ENCODE peak calls at places on chromosome 12, in five cellular contexts. U is AG04450, K is A673, F is epithelial cell of esophagus, E is OCI-LY7. R is an unnamed sample.

GRCh38 chr12:69405466-69405865 is 45.9 kb downstream of the YEATS4 start:
- DNase-seq in U (peak), K (peak), F (peak), E (no peak), R (no peak)

GRCh38 chr12:122646568-122647220 is 56.5 kb downstream of the HCAR2 start:
- DNase-seq in U (peak), K (no peak), F (peak), E (peak), R (peak)

GRCh38 chr12:132579747-132580146 is 30.6 kb downstream of the LRCOL1 start:
- DNase-seq in U (no peak), K (no peak), F (no peak), E (no peak), R (no peak)

GRCh38 chr12:119444462-119445044 is 110.0 kb downstream of the CCDC60 start:
- DNase-seq in U (no peak), K (peak), F (peak), E (peak), R (peak)

GRCh38 chr12:6278439-6279255 is 31.8 kb upstream of the PLEKHG6 start:
- DNase-seq in U (no peak), K (peak), F (peak), E (peak), R (peak)

GRCh38 chr12:120175062-120175461 is 19.5 kb downstream of the GCN1 start:
- DNase-seq in U (no peak), K (no peak), F (no peak), E (peak), R (no peak)

GRCh38 chr12:120528861-120529525 is at the start of gene COQ5:
- DNase-seq in U (peak), K (peak), F (peak), E (peak), R (peak)

GRCh38 chr12:25972783-25973182 is 14.3 kb downstream of the RASSF8 start:
- DNase-seq in U (no peak), K (no peak), F (peak), E (no peak), R (no peak)

GRCh38 chr12:50066402-50066801 is 9.0 kb downstream of the ASIC1 start:
- DNase-seq in U (peak), K (no peak), F (peak), E (no peak), R (no peak)

GRCh38 chr12:133130808-133131128 is 341 bp downstream of the ZNF10 start:
- DNase-seq in U (no peak), K (no peak), F (no peak), E (no peak), R (peak)

GRCh38 chr12:14261096-14261495 is 104.4 kb upstream of the ATF7IP start:
- DNase-seq in U (no peak), K (no peak), F (no peak), E (no peak), R (no peak)

GRCh38 chr12:3071107-3071506 is 6.1 kb upstream of the TSPAN9 start:
- DNase-seq in U (no peak), K (no peak), F (no peak), E (no peak), R (no peak)

GRCh38 chr12:123231931-123232330 is 1.0 kb downstream of the MPHOSPH9 start:
- DNase-seq in U (no peak), K (no peak), F (no peak), E (peak), R (no peak)

GRCh38 chr12:96425321-96425720 is 25.1 kb upstream of the CDK17 start:
- DNase-seq in U (peak), K (no peak), F (peak), E (no peak), R (peak)

GRCh38 chr12:21248679-21249078 is 86.0 kb downstream of the SLCO1A2 start:
- DNase-seq in U (no peak), K (peak), F (peak), E (peak), R (no peak)

GRCh38 chr12:23751641-23752040 is 197.8 kb downstream of the SOX5 start:
- DNase-seq in U (no peak), K (no peak), F (no peak), E (no peak), R (no peak)

GRCh38 chr12:50579757-50580267 is 75.0 kb downstream of the DIP2B start:
- DNase-seq in U (no peak), K (no peak), F (peak), E (peak), R (peak)

GRCh38 chr12:124520258-124520657 is 47.2 kb downstream of the NCOR2 start:
- DNase-seq in U (no peak), K (no peak), F (peak), E (no peak), R (no peak)

GRCh38 chr12:14771651-14772137 is 31.6 kb downstream of the WBP11 start:
- DNase-seq in U (no peak), K (peak), F (no peak), E (peak), R (peak)

GRCh38 chr12:52347016-52347415 is 20.3 kb downstream of the KRT85 start:
- DNase-seq in U (no peak), K (no peak), F (no peak), E (no peak), R (no peak)

GRCh38 chr12:111410229-111411186 is 4.8 kb downstream of the SH2B3 start:
- DNase-seq in U (no peak), K (peak), F (no peak), E (no peak), R (no peak)

GRCh38 chr12:55974308-55974724 is 438 bp downstream of the RAB5B start:
- DNase-seq in U (no peak), K (peak), F (peak), E (peak), R (peak)

GRCh38 chr12:122517877-122518276 is 8.9 kb downstream of the RSRC2 start:
- DNase-seq in U (peak), K (peak), F (peak), E (no peak), R (no peak)

DNA sequence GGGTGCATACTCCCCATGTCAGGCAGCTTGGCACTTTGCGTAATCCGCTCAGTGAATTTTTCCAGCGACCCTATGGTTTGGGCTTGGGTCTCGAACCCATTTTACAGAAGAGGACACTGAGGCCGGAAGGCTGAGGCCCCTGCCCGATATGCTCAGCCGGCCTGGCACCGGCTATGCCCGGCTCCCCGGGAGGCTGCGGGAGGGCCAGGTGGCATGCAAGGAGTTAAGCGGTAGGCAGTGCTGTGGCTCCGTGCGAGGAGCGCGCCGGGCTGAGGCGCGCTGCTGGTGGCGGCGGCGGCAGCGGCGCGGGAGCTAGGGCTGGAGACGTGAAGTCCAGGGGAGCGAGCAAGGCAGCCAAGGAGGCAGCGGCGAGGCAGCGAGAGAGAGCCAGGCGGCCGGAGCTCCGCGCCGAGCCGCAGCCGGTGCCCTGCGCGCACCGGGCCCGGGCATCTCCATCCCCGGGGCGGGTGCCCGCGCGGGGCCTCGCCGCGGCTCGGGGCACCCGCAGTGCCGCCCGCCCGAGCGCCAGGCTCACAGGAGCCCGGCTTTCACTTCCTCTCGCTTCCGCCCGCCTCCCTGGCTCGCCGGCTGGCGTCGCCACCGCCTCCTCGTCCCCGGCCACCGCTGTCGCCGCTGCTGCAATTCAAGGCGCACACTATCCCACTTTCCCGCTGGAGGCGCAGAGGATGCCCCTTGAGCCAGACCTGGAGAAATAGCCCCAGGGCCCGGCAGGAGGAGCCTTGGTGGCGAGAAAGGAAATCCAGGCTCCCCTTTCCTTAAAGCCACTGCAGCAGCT is at the start of gene WSCD2:
- DNase-seq in U (no peak), K (peak), F (peak), E (no peak), R (no peak)
- TF ChIP-seq CTCF in U (no peak), K (peak), F (no peak), E (no peak), R (no peak)

DNA sequence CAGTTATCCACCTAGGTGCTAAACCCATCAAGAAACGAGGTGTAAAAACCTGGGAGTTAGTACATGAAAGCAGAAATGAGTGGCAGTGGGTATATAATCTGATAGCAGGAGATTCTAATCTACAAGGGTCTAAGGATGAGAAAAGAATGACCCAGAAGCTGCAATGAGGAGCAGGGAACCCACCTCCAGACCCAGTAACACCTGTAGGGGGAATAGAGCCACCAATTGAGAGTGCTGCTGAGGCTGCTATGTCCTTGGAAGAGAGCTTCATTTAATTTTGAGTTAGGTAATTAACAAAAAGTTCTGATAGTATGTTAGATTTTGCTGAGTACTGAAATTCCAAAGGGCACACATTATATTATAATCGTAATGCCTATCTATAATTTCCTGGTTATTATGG is 89.8 kb downstream of the KITLG start:
- DNase-seq in U (no peak), K (no peak), F (no peak), E (no peak), R (no peak)
- TF ChIP-seq CTCF in U (no peak), K (no peak), F (no peak), E (no peak), R (no peak)

DNA sequence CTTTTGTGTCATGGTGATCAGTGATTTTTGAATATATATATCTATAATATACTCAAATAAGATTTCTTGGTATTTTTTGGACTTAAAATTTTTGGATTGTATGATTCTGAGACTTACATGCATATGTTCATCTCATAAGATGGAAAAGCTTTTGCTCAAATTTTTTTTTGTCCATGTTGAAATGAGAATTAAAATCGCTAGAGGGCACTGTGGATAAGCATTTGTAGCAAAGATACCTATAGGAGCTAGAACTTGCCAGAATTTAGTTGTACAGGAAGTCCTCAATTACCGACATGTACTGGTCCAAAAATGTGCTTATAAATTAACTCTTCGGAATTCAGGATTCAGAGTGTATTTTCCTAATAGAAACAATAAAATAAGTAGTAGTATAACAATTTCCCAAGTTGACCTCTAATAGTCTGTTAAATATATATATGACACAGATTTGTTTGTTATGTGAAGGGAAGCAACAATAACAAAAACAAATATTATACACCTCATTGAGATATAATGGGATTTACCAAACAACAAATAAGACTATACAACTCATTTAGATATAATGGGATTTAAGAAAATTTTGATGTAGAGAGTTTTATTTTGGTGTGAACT is 179.6 kb downstream of the TMEM117 start:
- DNase-seq in U (peak), K (peak), F (peak), E (peak), R (peak)
- TF ChIP-seq CTCF in U (peak), K (peak), F (peak), E (peak), R (peak)

DNA sequence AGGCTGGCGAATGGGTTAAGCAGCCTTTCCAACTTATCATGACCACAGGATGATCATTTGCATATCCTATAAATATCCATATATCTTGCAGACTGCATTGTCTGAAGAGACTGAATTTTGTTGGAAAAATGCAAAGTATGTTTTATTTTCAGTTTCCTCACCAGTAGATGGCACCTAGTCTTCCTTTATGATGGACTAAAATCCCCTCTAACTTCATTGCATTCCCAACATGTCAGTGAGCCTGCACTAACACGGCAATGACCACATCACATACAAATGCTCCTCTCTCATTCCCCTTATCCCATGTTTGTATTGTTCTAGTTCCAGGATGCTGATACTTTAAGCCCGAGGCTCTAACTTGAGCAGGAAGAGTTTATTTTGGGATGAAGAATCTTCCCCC is 24.7 kb upstream of the MYBPC1 start:
- DNase-seq in U (peak), K (peak), F (peak), E (peak), R (no peak)
- TF ChIP-seq CTCF in U (peak), K (peak), F (peak), E (peak), R (peak)

GRCh38 chr12:98644433-98644711 is 216 bp downstream of the IKBIP start:
- DNase-seq in U (no peak), K (no peak), F (peak), E (no peak), R (no peak)
- TF ChIP-seq CTCF in U (no peak), K (peak), F (no peak), E (peak), R (no peak)

R was measured in GM10248.